ENCODE peak calls at places on chromosomes 11 and 22, in four cellular contexts. One of them, this sample, is unnamed.

GRCh38 chr11:11143849-11144248 is 209.2 kb downstream of the CSNK2A3 start:
- DNase-seq in astrocyte of the spinal cord: no peak
- DNase-seq in HTR-8/SVneo: no peak
- DNase-seq in H7: no peak
- DNase-seq in this sample: no peak

GRCh38 chr11:69427906-69428880 is 53.3 kb upstream of the LINC01488 start:
- DNase-seq in astrocyte of the spinal cord: no peak
- DNase-seq in HTR-8/SVneo: no peak
- DNase-seq in H7: no peak
- DNase-seq in this sample: no peak

GRCh38 chr11:126501641-126502040 is 146.2 kb downstream of the ST3GAL4 start:
- DNase-seq in astrocyte of the spinal cord: no peak
- DNase-seq in HTR-8/SVneo: no peak
- DNase-seq in H7: no peak
- DNase-seq in this sample: no peak

GRCh38 chr11:61022311-61023085 is 51.0 kb downstream of the CD6 start:
- DNase-seq in astrocyte of the spinal cord: no peak
- DNase-seq in HTR-8/SVneo: no peak
- DNase-seq in H7: no peak
- DNase-seq in this sample: no peak

GRCh38 chr11:116787786-116788486 is at the start of gene ZPR1:
- DNase-seq in astrocyte of the spinal cord: peak; percentile 72
- DNase-seq in HTR-8/SVneo: peak; percentile 85
- DNase-seq in H7: peak; percentile 92
- DNase-seq in this sample: peak; percentile 82

GRCh38 chr22:23438216-23438615 is 141.9 kb downstream of the IGLL1 start:
- DNase-seq in astrocyte of the spinal cord: no peak
- DNase-seq in HTR-8/SVneo: no peak
- DNase-seq in H7: no peak
- DNase-seq in this sample: no peak

GRCh38 chr11:2264366-2265011 is 5.9 kb downstream of the ASCL2 start:
- DNase-seq in astrocyte of the spinal cord: no peak
- DNase-seq in HTR-8/SVneo: no peak
- DNase-seq in H7: no peak
- DNase-seq in this sample: no peak

GRCh38 chr11:128716661-128717210 is 22.9 kb downstream of the FLI1 start:
- DNase-seq in astrocyte of the spinal cord: peak; percentile 61
- DNase-seq in HTR-8/SVneo: no peak
- DNase-seq in H7: no peak
- DNase-seq in this sample: no peak

GRCh38 chr11:92224394-92225205 is at the start of gene FAT3:
- DNase-seq in astrocyte of the spinal cord: peak; percentile 67
- DNase-seq in HTR-8/SVneo: peak; percentile 45
- DNase-seq in H7: peak; percentile 86
- DNase-seq in this sample: no peak

GRCh38 chr22:19108807-19109197 is 13.4 kb downstream of the DGCR2 start:
- DNase-seq in astrocyte of the spinal cord: no peak
- DNase-seq in HTR-8/SVneo: no peak
- DNase-seq in H7: no peak
- DNase-seq in this sample: no peak

GRCh38 chr22:25120093-25120561 is 79.5 kb upstream of the CRYBB3 start:
- DNase-seq in astrocyte of the spinal cord: no peak
- DNase-seq in HTR-8/SVneo: no peak
- DNase-seq in H7: peak; percentile 66
- DNase-seq in this sample: peak; percentile 78

GRCh38 chr22:20979243-20979809 is 2.8 kb upstream of the LZTR1 start:
- DNase-seq in astrocyte of the spinal cord: peak; percentile 77
- DNase-seq in HTR-8/SVneo: no peak
- DNase-seq in H7: peak; percentile 99
- DNase-seq in this sample: no peak

GRCh38 chr11:75386912-75387311 is 12.4 kb upstream of the RPS3 start:
- DNase-seq in astrocyte of the spinal cord: no peak
- DNase-seq in HTR-8/SVneo: no peak
- DNase-seq in H7: no peak
- DNase-seq in this sample: no peak

This sample was measured in HT-29.